ENCODE peak calls at places on chromosomes 16 and 17, in four cellular contexts. One of them, this sample, is unnamed.
A peak's percentile ranks its signal among the peaks of the same experiment; 100 is the strongest.

GRCh38 chr16:87968541-87968940 is 17.3 kb downstream of the BANP start:
- DNase-seq in neural progenitor cell: no peak
- DNase-seq in GM23248: peak; percentile 80
- DNase-seq in hepatocyte: no peak
- DNase-seq in this sample: no peak

GRCh38 chr16:79628501-79628975 is 28.0 kb upstream of the MAF start:
- DNase-seq in neural progenitor cell: no peak
- DNase-seq in GM23248: no peak
- DNase-seq in hepatocyte: no peak
- DNase-seq in this sample: no peak

GRCh38 chr17:83006515-83007455 is 72.6 kb upstream of the METRNL start:
- DNase-seq in neural progenitor cell: no peak
- DNase-seq in GM23248: peak; percentile 31
- DNase-seq in hepatocyte: no peak
- DNase-seq in this sample: no peak

GRCh38 chr17:50361561-50362480 is 11.2 kb downstream of the MRPL27 start:
- DNase-seq in neural progenitor cell: peak; percentile 80
- DNase-seq in GM23248: peak; percentile 85
- DNase-seq in hepatocyte: peak; percentile 84
- DNase-seq in this sample: peak; percentile 84

GRCh38 chr17:55407641-55408566 is 13.7 kb downstream of the MMD start:
- DNase-seq in neural progenitor cell: no peak
- DNase-seq in GM23248: no peak
- DNase-seq in hepatocyte: no peak
- DNase-seq in this sample: no peak

GRCh38 chr16:46883353-46883689 is 841 bp upstream of the GPT2 start:
- DNase-seq in neural progenitor cell: peak; percentile 21
- DNase-seq in GM23248: no peak
- DNase-seq in hepatocyte: peak; percentile 9
- DNase-seq in this sample: no peak

GRCh38 chr17:30505868-30506417 is 28.7 kb downstream of the GOSR1 start:
- DNase-seq in neural progenitor cell: no peak
- DNase-seq in GM23248: no peak
- DNase-seq in hepatocyte: no peak
- DNase-seq in this sample: no peak

GRCh38 chr16:56625943-56626654 is 518 bp downstream of the MT1E start:
- DNase-seq in neural progenitor cell: no peak
- DNase-seq in GM23248: peak; percentile 94
- DNase-seq in hepatocyte: peak; percentile 50
- DNase-seq in this sample: no peak

GRCh38 chr17:64084086-64084939 is 45.6 kb downstream of the ERN1 start:
- DNase-seq in neural progenitor cell: no peak
- DNase-seq in GM23248: peak; percentile 50
- DNase-seq in hepatocyte: peak; percentile 51
- DNase-seq in this sample: peak; percentile 49

GRCh38 chr16:51416921-51417320 is 265.9 kb upstream of the SALL1 start:
- DNase-seq in neural progenitor cell: no peak
- DNase-seq in GM23248: peak; percentile 23
- DNase-seq in hepatocyte: no peak
- DNase-seq in this sample: no peak

GRCh38 chr16:85959686-85960085 is 60.7 kb downstream of the IRF8 start:
- DNase-seq in neural progenitor cell: no peak
- DNase-seq in GM23248: no peak
- DNase-seq in hepatocyte: peak; percentile 43
- DNase-seq in this sample: no peak

GRCh38 chr16:85473909-85474640 is 139.0 kb upstream of the GSE1 start:
- DNase-seq in neural progenitor cell: no peak
- DNase-seq in GM23248: peak; percentile 63
- DNase-seq in hepatocyte: no peak
- DNase-seq in this sample: no peak

GRCh38 chr17:17780941-17781590 is 55.7 kb downstream of the SREBF1 start:
- DNase-seq in neural progenitor cell: peak; percentile 88
- DNase-seq in GM23248: no peak
- DNase-seq in hepatocyte: peak; percentile 84
- DNase-seq in this sample: peak; percentile 90

GRCh38 chr16:81005644-81006471 is 827 bp downstream of the CMC2 start:
- DNase-seq in neural progenitor cell: peak; percentile 48
- DNase-seq in GM23248: peak; percentile 52
- DNase-seq in hepatocyte: peak; percentile 10
- DNase-seq in this sample: peak; percentile 46

GRCh38 chr16:2497641-2498040 is 16.1 kb upstream of the ATP6V0C start:
- DNase-seq in neural progenitor cell: no peak
- DNase-seq in GM23248: no peak
- DNase-seq in hepatocyte: no peak
- DNase-seq in this sample: no peak

GRCh38 chr16:23015580-23015979 is 133.7 kb downstream of the USP31 start:
- DNase-seq in neural progenitor cell: no peak
- DNase-seq in GM23248: no peak
- DNase-seq in hepatocyte: no peak
- DNase-seq in this sample: no peak

GRCh38 chr17:57706761-57707160 is 38.3 kb downstream of the CCDC182 start:
- DNase-seq in neural progenitor cell: no peak
- DNase-seq in GM23248: no peak
- DNase-seq in hepatocyte: no peak
- DNase-seq in this sample: no peak

GRCh38 chr17:5708344-5708743 is 124.0 kb upstream of the NLRP1 start:
- DNase-seq in neural progenitor cell: no peak
- DNase-seq in GM23248: no peak
- DNase-seq in hepatocyte: no peak
- DNase-seq in this sample: no peak
- TF ChIP-seq EZH2phosphoT487 in neural progenitor cell: no peak
- TF ChIP-seq EZH2phosphoT487 in GM23248: no peak
- TF ChIP-seq EZH2phosphoT487 in hepatocyte: no peak
- TF ChIP-seq EZH2phosphoT487 in this sample: no peak

DNA sequence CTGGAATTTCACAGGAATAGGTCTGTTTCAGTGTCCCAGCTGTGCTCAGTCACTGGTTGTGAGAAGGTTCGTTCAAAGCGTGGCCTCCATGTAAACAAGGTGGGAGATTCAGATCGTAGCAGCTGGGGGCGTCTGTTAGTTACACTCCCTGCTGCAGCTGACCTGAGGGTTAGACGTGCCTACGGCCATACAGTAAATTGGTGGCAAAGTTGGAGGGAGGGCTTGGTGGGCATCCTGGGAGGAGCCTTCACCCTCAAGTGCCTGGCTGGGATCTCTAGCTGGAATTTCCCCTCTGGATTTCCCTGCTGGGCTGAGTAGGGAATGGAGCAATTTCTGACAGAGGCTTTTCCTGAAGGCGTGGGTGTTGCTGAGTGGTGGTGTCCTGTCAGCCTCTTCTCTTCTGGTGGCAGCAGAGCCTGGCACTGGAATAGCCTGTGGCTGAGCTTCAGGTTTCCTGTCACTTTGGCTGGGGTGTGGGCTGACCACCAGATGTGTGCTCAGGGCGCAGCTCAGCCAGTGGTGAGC is 6.4 kb downstream of the FCSK start:
- DNase-seq in neural progenitor cell: no peak
- DNase-seq in GM23248: peak; percentile 34
- DNase-seq in hepatocyte: no peak
- DNase-seq in this sample: no peak
- H3K4me3 ChIP-seq in neural progenitor cell: no peak overlapping the region
- H3K4me3 ChIP-seq in GM23248: no peak overlapping the region
- H3K4me3 ChIP-seq in hepatocyte: no peak overlapping the region
- H3K4me3 ChIP-seq in this sample: no peak overlapping the region

GRCh38 chr16:4511441-4512082 is 27.0 kb downstream of the CDIP1 start:
- DNase-seq in neural progenitor cell: peak; percentile 78
- DNase-seq in GM23248: peak; percentile 52
- DNase-seq in hepatocyte: peak; percentile 75
- DNase-seq in this sample: peak; percentile 89
- H3K4me1 ChIP-seq in neural progenitor cell: no peaks in the 10 kb centered on the region
- H3K4me1 ChIP-seq in GM23248: no peaks in the 10 kb centered on the region
- H3K4me1 ChIP-seq in hepatocyte: no peaks in the 10 kb centered on the region
- H3K4me1 ChIP-seq in this sample: peaks cover 16% of the 10 kb centered on the region

DNA sequence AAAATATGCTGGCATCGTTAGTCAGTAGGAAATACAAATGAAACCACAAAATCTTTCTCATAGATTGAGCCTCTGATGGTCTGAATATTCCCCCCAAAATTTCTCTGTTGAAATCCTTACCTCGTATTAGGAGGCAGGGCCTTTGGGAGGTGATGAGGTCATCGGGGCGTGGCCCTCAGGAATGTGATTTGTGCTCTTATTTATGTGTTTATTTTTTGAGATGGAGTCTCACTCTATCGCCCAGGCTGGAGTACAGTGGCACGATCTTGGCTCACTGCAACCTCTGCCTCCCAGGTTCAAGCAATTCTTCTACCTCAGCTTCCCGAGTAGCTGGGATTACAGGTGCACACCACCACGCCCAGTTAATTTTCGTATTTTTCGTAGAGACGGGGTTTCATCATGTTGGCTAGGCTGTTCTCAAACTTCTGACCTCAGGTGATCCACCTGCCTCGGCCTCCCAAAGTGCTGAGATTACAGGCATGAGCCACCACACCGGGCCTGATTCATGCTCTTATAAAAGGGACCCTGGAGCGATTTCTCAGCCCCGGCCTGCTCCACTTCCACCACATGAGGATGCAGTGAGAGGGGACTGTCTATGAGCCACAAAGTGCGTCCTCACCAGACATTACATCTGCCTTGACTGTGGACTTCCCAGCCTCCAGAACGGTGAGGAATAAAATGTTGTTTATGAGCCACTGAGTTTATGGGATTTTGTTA is 53.1 kb downstream of the DNAH17 start:
- DNase-seq in neural progenitor cell: no peak
- DNase-seq in GM23248: no peak
- DNase-seq in hepatocyte: no peak
- DNase-seq in this sample: no peak
- TF ChIP-seq EZH2phosphoT487 in neural progenitor cell: no peak
- TF ChIP-seq EZH2phosphoT487 in GM23248: no peak
- TF ChIP-seq EZH2phosphoT487 in hepatocyte: no peak
- TF ChIP-seq EZH2phosphoT487 in this sample: no peak

GRCh38 chr16:48905632-48906031 is 295.7 kb upstream of the N4BP1 start:
- DNase-seq in neural progenitor cell: no peak
- DNase-seq in GM23248: no peak
- DNase-seq in hepatocyte: no peak
- DNase-seq in this sample: no peak
- H3K4me3 ChIP-seq in neural progenitor cell: no peak overlapping the region
- H3K4me3 ChIP-seq in GM23248: no peak overlapping the region
- H3K4me3 ChIP-seq in hepatocyte: no peak overlapping the region
- H3K4me3 ChIP-seq in this sample: no peak overlapping the region

DNA sequence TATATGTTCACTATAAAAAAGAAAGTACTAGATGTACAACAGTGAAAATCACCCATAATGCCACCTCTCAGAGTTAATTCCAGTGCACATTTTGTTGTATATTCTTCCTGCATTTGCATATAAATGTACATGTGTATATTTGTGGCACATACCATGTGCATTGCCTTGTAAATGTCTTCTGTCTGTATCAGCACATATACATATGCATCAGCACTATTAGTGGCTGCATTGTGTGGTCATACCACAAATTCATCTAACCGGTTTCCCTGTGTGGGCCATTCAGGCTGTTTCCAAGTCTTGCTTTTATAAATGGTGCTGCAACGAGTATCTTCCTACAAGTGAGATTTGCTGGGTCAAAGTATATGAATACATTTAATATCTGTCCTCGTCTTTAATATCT is 6.5 kb downstream of the KSR1 start:
- DNase-seq in neural progenitor cell: no peak
- DNase-seq in GM23248: no peak
- DNase-seq in hepatocyte: no peak
- DNase-seq in this sample: no peak
- H3K4me1 ChIP-seq in neural progenitor cell: peaks cover 23% of the 10 kb centered on the region
- H3K4me1 ChIP-seq in GM23248: peaks cover 7% of the 10 kb centered on the region
- H3K4me1 ChIP-seq in hepatocyte: peaks cover 38% of the 10 kb centered on the region
- H3K4me1 ChIP-seq in this sample: peaks cover 75% of the 10 kb centered on the region

DNA sequence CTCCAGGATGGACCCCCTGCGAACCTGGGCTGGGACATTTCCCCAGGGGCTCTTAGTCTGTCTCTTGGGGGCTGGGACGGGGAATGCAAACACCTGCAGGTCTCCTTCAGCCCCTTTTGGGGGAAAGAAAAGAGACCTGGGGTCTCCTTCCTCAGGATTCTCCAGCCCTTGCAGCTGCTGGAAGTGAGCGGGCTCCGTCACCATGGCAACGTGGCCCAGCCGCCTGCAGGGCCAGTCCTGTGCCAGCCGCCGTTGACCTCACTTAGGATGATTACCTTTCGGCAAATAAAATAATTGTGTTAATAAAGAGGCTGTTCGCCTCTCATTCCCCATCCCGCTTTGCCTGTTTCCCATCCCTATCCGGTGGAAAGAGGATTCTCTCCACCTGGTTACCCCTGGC is 25.7 kb downstream of the MRM1 start:
- DNase-seq in neural progenitor cell: peak; percentile 80
- DNase-seq in GM23248: no peak
- DNase-seq in hepatocyte: no peak
- DNase-seq in this sample: peak; percentile 56
- TF ChIP-seq EZH2phosphoT487 in neural progenitor cell: no peak
- TF ChIP-seq EZH2phosphoT487 in GM23248: no peak
- TF ChIP-seq EZH2phosphoT487 in hepatocyte: no peak
- TF ChIP-seq EZH2phosphoT487 in this sample: no peak

DNA sequence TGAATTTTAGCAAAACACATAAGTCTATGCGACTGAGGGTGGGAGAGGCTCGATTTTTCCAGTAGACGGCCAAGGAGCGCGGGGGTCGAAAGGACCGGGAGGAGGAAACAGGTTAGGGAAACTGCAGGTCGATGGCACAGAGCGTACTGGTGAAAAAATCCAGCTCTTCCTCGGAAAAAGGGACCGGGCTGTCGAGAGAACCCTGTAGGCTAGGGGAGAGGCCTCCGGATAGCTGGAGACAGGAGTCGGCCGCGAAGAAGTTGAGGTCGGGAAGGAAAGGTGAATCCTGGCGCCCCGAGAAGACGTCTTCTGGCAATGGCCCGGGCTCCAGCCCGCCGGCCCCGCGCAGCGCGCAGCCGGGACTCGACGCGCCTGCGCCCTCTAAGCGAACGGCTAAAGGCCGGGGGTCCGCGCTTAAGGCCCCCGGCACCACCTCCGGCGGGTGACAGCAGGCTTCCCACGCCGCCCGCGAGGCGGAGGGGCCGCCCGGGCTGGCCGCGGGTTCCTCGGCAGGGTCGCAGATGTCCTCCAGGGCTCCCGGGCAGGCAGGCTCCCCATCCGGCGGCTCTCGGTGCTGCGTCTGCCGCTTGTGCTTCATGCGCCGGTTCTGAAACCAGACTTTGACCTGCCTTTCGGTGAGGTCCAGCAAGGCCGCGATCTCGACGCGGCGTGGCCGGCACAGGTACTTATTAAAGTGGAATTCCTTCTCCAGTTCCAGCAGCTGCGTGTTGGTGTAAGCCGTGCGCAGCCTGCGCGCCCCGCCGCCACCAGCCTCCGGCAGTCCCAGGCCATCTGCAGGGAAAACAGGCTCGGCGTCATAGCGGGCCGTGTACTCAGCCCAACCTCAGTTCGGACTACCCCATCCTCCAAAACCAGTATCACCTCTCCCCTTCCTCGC is 1.7 kb downstream of the HOXB2 start:
- DNase-seq in neural progenitor cell: peak; percentile 79
- DNase-seq in GM23248: peak; percentile 75
- DNase-seq in hepatocyte: peak; percentile 55
- DNase-seq in this sample: peak; percentile 72
- H3K4me3 ChIP-seq in neural progenitor cell: peak overlapping the region; percentile 30
- H3K4me3 ChIP-seq in GM23248: peak overlapping the region; percentile 95
- H3K4me3 ChIP-seq in hepatocyte: peak overlapping the region; percentile 52
- H3K4me3 ChIP-seq in this sample: peak overlapping the region; percentile 47